ENCODE peak calls at places on chromosome 9, in five cellular contexts. One of them, this sample, is unnamed.

GRCh38 chr9:108056083-108056804 is 566.7 kb upstream of the KLF4 start:
- DNase-seq in heart left ventricle: no peak
- DNase-seq in sigmoid colon: no peak
- DNase-seq in GM12865: no peak
- DNase-seq in HCT116: no peak
- DNase-seq in this sample: no peak

GRCh38 chr9:91945277-91946074 is 4.6 kb downstream of the ROR2 start:
- DNase-seq in heart left ventricle: no peak
- DNase-seq in sigmoid colon: peak
- DNase-seq in GM12865: no peak
- DNase-seq in HCT116: no peak
- DNase-seq in this sample: no peak

GRCh38 chr9:2787065-2787464 is 56.8 kb downstream of the PUM3 start:
- DNase-seq in heart left ventricle: no peak
- DNase-seq in sigmoid colon: no peak
- DNase-seq in GM12865: no peak
- DNase-seq in HCT116: no peak
- DNase-seq in this sample: no peak

GRCh38 chr9:89215342-89215741 is 36.7 kb upstream of the SHC3 start:
- DNase-seq in heart left ventricle: no peak
- DNase-seq in sigmoid colon: no peak
- DNase-seq in GM12865: no peak
- DNase-seq in HCT116: no peak
- DNase-seq in this sample: no peak

GRCh38 chr9:117044241-117044640 is 357.1 kb downstream of the TRIM32 start:
- DNase-seq in heart left ventricle: no peak
- DNase-seq in sigmoid colon: no peak
- DNase-seq in GM12865: no peak
- DNase-seq in HCT116: no peak
- DNase-seq in this sample: no peak

GRCh38 chr9:83934569-83935275 is 13.5 kb upstream of the KIF27 start:
- DNase-seq in heart left ventricle: no peak
- DNase-seq in sigmoid colon: no peak
- DNase-seq in GM12865: no peak
- DNase-seq in HCT116: no peak
- DNase-seq in this sample: peak

GRCh38 chr9:16337322-16338029 is 533.0 kb downstream of the BNC2 start:
- DNase-seq in heart left ventricle: no peak
- DNase-seq in sigmoid colon: no peak
- DNase-seq in GM12865: no peak
- DNase-seq in HCT116: peak
- DNase-seq in this sample: peak

GRCh38 chr9:5510360-5510931 is at the start of gene PDCD1LG2:
- DNase-seq in heart left ventricle: no peak
- DNase-seq in sigmoid colon: no peak
- DNase-seq in GM12865: peak
- DNase-seq in HCT116: no peak
- DNase-seq in this sample: no peak

GRCh38 chr9:76459691-76460635 is 981 bp downstream of the GCNT1 start:
- DNase-seq in heart left ventricle: no peak
- DNase-seq in sigmoid colon: no peak
- DNase-seq in GM12865: no peak
- DNase-seq in HCT116: peak
- DNase-seq in this sample: peak

GRCh38 chr9:82131072-82131471 is 142.5 kb downstream of the SPATA31D1 start:
- DNase-seq in heart left ventricle: no peak
- DNase-seq in sigmoid colon: no peak
- DNase-seq in GM12865: no peak
- DNase-seq in HCT116: no peak
- DNase-seq in this sample: no peak

GRCh38 chr9:130982636-130983282 is 26.2 kb upstream of the LAMC3 start:
- DNase-seq in heart left ventricle: no peak
- DNase-seq in sigmoid colon: no peak
- DNase-seq in GM12865: no peak
- DNase-seq in HCT116: no peak
- DNase-seq in this sample: no peak

GRCh38 chr9:126119731-126120130 is 206.9 kb upstream of the MVB12B start:
- DNase-seq in heart left ventricle: no peak
- DNase-seq in sigmoid colon: no peak
- DNase-seq in GM12865: no peak
- DNase-seq in HCT116: no peak
- DNase-seq in this sample: no peak

GRCh38 chr9:69325409-69326212 is 596 bp downstream of the ENTREP1 start:
- DNase-seq in heart left ventricle: peak
- DNase-seq in sigmoid colon: no peak
- DNase-seq in GM12865: no peak
- DNase-seq in HCT116: no peak
- DNase-seq in this sample: peak

GRCh38 chr9:69324549-69325401 is at the start of gene ENTREP1:
- DNase-seq in heart left ventricle: peak
- DNase-seq in sigmoid colon: peak
- DNase-seq in GM12865: no peak
- DNase-seq in HCT116: peak
- DNase-seq in this sample: peak

GRCh38 chr9:22208846-22209585 is 199.9 kb upstream of the CDKN2B start:
- DNase-seq in heart left ventricle: no peak
- DNase-seq in sigmoid colon: no peak
- DNase-seq in GM12865: no peak
- DNase-seq in HCT116: no peak
- DNase-seq in this sample: no peak

GRCh38 chr9:35669331-35670145 is 4.2 kb upstream of the CA9 start:
- DNase-seq in heart left ventricle: no peak
- DNase-seq in sigmoid colon: no peak
- DNase-seq in GM12865: no peak
- DNase-seq in HCT116: no peak
- DNase-seq in this sample: peak

GRCh38 chr9:17555362-17556054 is 23.4 kb upstream of the SH3GL2 start:
- DNase-seq in heart left ventricle: no peak
- DNase-seq in sigmoid colon: no peak
- DNase-seq in GM12865: no peak
- DNase-seq in HCT116: no peak
- DNase-seq in this sample: no peak

GRCh38 chr9:73179594-73179993 is 27.9 kb downstream of the ANXA1 start:
- DNase-seq in heart left ventricle: no peak
- DNase-seq in sigmoid colon: no peak
- DNase-seq in GM12865: no peak
- DNase-seq in HCT116: peak
- DNase-seq in this sample: peak

GRCh38 chr9:69645488-69645887 is 26.7 kb downstream of the APBA1 start:
- DNase-seq in heart left ventricle: no peak
- DNase-seq in sigmoid colon: no peak
- DNase-seq in GM12865: no peak
- DNase-seq in HCT116: peak
- DNase-seq in this sample: peak

DNA sequence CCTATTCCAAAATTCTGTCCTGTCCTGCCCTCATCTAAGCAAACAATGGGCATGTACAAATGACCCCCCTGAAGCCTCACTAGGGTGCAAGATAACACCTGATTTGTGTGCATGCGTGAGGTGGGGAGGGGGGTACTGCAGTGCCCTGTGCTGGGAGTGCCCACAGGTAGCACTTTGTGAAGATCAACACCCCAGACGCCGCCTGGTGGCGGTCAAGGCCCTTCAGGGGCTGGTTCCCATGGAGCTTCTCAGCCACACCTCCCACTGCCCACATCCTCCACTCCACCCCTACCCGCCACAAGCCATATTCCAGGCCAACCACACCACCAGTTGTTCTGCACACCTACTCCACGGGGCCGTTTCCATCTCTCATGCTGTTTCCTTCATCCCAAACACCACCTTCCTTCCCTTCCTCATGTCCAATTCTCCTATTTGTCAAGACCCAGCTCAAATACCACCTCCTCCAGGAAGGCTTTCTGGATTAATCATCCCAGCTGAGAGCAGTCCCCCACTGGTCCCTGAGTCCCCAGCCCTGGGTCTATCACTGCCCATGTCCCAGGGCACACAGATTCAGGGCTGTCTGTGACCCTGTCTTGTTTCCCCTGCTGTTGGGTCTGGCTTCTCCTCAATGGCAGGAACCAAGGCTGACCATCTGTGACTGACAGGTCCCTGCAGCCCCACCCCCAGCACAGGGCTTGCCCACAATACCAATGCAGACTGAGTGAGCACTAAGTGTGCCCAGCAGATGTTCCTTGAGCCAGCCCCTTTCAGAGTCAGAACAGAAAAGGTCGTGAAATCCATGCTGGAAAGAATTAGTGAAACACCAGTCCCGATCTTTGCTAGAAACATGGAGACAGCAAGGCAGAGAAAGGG is 178.4 kb downstream of the PAX5 start:
- DNase-seq in heart left ventricle: no peak
- DNase-seq in sigmoid colon: no peak
- DNase-seq in GM12865: peak
- DNase-seq in HCT116: peak
- DNase-seq in this sample: peak
- TF ChIP-seq CTCF in heart left ventricle: no peak
- TF ChIP-seq CTCF in sigmoid colon: no peak
- TF ChIP-seq CTCF in GM12865: peak
- TF ChIP-seq CTCF in HCT116: peak
- TF ChIP-seq CTCF in this sample: no peak

GRCh38 chr9:120850315-120850714 is 7.6 kb upstream of the PSMD5 start:
- DNase-seq in heart left ventricle: no peak
- DNase-seq in sigmoid colon: no peak
- DNase-seq in GM12865: no peak
- DNase-seq in HCT116: no peak
- DNase-seq in this sample: no peak

GRCh38 chr9:120845255-120845654 is 2.5 kb upstream of the PSMD5 start:
- DNase-seq in heart left ventricle: no peak
- DNase-seq in sigmoid colon: no peak
- DNase-seq in GM12865: no peak
- DNase-seq in HCT116: no peak
- DNase-seq in this sample: no peak

GRCh38 chr9:120842685-120843485 is at the start of gene PSMD5:
- DNase-seq in heart left ventricle: peak
- DNase-seq in sigmoid colon: peak
- DNase-seq in GM12865: peak
- DNase-seq in HCT116: peak
- DNase-seq in this sample: peak

GRCh38 chr9:120846906-120847305 is 4.2 kb upstream of the PSMD5 start:
- DNase-seq in heart left ventricle: no peak
- DNase-seq in sigmoid colon: no peak
- DNase-seq in GM12865: no peak
- DNase-seq in HCT116: no peak
- DNase-seq in this sample: no peak

DNA sequence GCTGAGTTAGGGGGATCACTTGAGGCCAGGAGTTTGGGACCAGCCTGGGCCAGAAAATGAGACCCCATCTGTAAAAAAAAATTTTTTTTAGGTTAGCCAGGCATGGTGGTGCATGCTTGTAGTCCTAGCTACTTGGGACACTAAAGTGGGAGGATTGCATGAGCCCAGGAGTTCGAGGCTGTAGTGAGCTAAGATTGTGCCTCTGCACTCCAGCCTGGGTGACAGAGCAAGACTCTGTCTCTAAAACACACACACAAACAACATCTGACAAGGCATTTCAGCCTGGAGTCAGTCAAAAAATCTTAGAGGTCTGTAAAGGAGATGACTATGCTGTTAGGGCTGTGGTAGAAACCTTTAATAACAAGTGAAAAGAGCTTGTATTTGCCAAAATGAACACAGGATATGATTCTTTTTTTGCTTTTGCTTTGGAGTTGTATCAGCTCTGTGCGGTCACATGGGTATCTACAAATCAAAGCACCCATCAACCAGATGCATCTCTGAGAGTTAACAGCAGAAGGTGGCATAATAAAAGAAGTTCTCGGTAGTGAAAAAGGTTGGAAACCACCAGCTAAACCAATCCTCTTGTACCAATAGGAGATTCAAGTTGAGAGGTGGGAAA is 3.6 kb upstream of the PSMD5 start:
- DNase-seq in heart left ventricle: no peak
- DNase-seq in sigmoid colon: no peak
- DNase-seq in GM12865: no peak
- DNase-seq in HCT116: no peak
- DNase-seq in this sample: no peak
- TF ChIP-seq CTCF in heart left ventricle: no peak
- TF ChIP-seq CTCF in sigmoid colon: no peak
- TF ChIP-seq CTCF in GM12865: no peak
- TF ChIP-seq CTCF in HCT116: no peak
- TF ChIP-seq CTCF in this sample: no peak

GRCh38 chr9:121838757-121839669 is 187.6 kb downstream of the DAB2IP start:
- DNase-seq in heart left ventricle: peak
- DNase-seq in sigmoid colon: peak
- DNase-seq in GM12865: no peak
- DNase-seq in HCT116: no peak
- DNase-seq in this sample: no peak
- TF ChIP-seq CTCF in heart left ventricle: no peak
- TF ChIP-seq CTCF in sigmoid colon: no peak
- TF ChIP-seq CTCF in GM12865: no peak
- TF ChIP-seq CTCF in HCT116: no peak
- TF ChIP-seq CTCF in this sample: no peak

DNA sequence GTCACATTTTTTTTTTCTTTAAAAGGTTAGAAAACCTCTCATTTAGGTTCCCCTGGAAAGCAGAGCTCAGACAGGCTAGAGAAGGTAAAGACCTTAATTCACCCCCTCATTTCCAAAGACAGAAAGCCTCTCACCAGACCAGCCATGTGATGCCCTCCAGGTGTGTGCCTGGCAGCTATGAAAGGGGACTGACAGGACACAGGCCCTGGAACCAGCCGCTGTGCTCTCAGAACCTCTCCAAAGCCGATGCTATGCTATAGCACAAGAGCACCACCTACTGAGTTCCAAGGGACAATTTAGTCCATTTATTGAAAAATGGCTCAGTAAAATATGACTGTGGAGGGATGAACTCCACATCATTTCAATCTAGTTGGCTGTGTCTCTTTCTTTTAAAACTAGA is 48.8 kb downstream of the FANCC start:
- DNase-seq in heart left ventricle: no peak
- DNase-seq in sigmoid colon: no peak
- DNase-seq in GM12865: peak
- DNase-seq in HCT116: peak
- DNase-seq in this sample: peak
- TF ChIP-seq CTCF in heart left ventricle: peak
- TF ChIP-seq CTCF in sigmoid colon: no peak
- TF ChIP-seq CTCF in GM12865: no peak
- TF ChIP-seq CTCF in HCT116: peak
- TF ChIP-seq CTCF in this sample: no peak